ENCODE peak calls at places on chromosomes 1 and 21, in eight cellular contexts. One of them, this sample, is unnamed. For H3K36me3, the result is how much of the 10 kb centered on the place peaks cover.

GRCh38 chr1:175597969-175598765 is 145.2 kb downstream of the TNR start:
- DNase-seq in lower lobe of right lung: no peak
- DNase-seq in CD4-positive, alpha-beta memory T cell: no peak
- DNase-seq in OCI-LY7: peak
- DNase-seq in brain microvascular endothelial cell: peak
- DNase-seq in CD4-positive, CD25-positive, alpha-beta regulatory T cell: no peak
- DNase-seq in neural progenitor cell: no peak
- DNase-seq in aorta: no peak
- DNase-seq in this sample: no peak

GRCh38 chr1:200146100-200146499 is 118.6 kb downstream of the NR5A2 start:
- DNase-seq in aorta: no peak
- DNase-seq in neural progenitor cell: no peak
- DNase-seq in CD4-positive, alpha-beta memory T cell: no peak
- DNase-seq in brain microvascular endothelial cell: no peak
- DNase-seq in lower lobe of right lung: no peak
- DNase-seq in CD4-positive, CD25-positive, alpha-beta regulatory T cell: no peak
- DNase-seq in OCI-LY7: no peak
- DNase-seq in this sample: no peak

GRCh38 chr21:36847189-36847588 is 119.3 kb downstream of the HLCS start:
- DNase-seq in OCI-LY7: no peak
- DNase-seq in brain microvascular endothelial cell: peak
- DNase-seq in CD4-positive, CD25-positive, alpha-beta regulatory T cell: no peak
- DNase-seq in aorta: no peak
- DNase-seq in CD4-positive, alpha-beta memory T cell: no peak
- DNase-seq in neural progenitor cell: no peak
- DNase-seq in lower lobe of right lung: no peak
- DNase-seq in this sample: no peak

GRCh38 chr1:43982798-43983197 is 3.8 kb downstream of the B4GALT2 start:
- DNase-seq in CD4-positive, CD25-positive, alpha-beta regulatory T cell: no peak
- DNase-seq in brain microvascular endothelial cell: no peak
- DNase-seq in neural progenitor cell: no peak
- DNase-seq in aorta: peak
- DNase-seq in OCI-LY7: no peak
- DNase-seq in lower lobe of right lung: no peak
- DNase-seq in CD4-positive, alpha-beta memory T cell: no peak
- DNase-seq in this sample: no peak

GRCh38 chr1:207520946-207521345 is 25.0 kb downstream of the CR1 start:
- DNase-seq in brain microvascular endothelial cell: no peak
- DNase-seq in lower lobe of right lung: no peak
- DNase-seq in neural progenitor cell: no peak
- DNase-seq in CD4-positive, alpha-beta memory T cell: no peak
- DNase-seq in OCI-LY7: no peak
- DNase-seq in aorta: no peak
- DNase-seq in CD4-positive, CD25-positive, alpha-beta regulatory T cell: no peak
- DNase-seq in this sample: no peak

GRCh38 chr1:58290685-58291372 is 255.7 kb downstream of the OMA1 start:
- DNase-seq in brain microvascular endothelial cell: peak
- DNase-seq in lower lobe of right lung: no peak
- DNase-seq in OCI-LY7: no peak
- DNase-seq in neural progenitor cell: peak
- DNase-seq in aorta: no peak
- DNase-seq in CD4-positive, alpha-beta memory T cell: no peak
- DNase-seq in CD4-positive, CD25-positive, alpha-beta regulatory T cell: no peak
- DNase-seq in this sample: no peak

GRCh38 chr1:54254055-54254454 is 54.1 kb downstream of the MRPL37 start:
- DNase-seq in CD4-positive, alpha-beta memory T cell: no peak
- DNase-seq in neural progenitor cell: no peak
- DNase-seq in CD4-positive, CD25-positive, alpha-beta regulatory T cell: no peak
- DNase-seq in brain microvascular endothelial cell: no peak
- DNase-seq in aorta: no peak
- DNase-seq in OCI-LY7: no peak
- DNase-seq in lower lobe of right lung: no peak
- DNase-seq in this sample: no peak

GRCh38 chr1:230972855-230973271 is 5.8 kb downstream of the TTC13 start:
- DNase-seq in CD4-positive, alpha-beta memory T cell: peak
- DNase-seq in neural progenitor cell: no peak
- DNase-seq in brain microvascular endothelial cell: peak
- DNase-seq in CD4-positive, CD25-positive, alpha-beta regulatory T cell: peak
- DNase-seq in aorta: no peak
- DNase-seq in lower lobe of right lung: no peak
- DNase-seq in OCI-LY7: peak
- DNase-seq in this sample: no peak

GRCh38 chr1:211520641-211521040 is 28.7 kb upstream of the RD3 start:
- DNase-seq in neural progenitor cell: no peak
- DNase-seq in lower lobe of right lung: no peak
- DNase-seq in OCI-LY7: no peak
- DNase-seq in CD4-positive, alpha-beta memory T cell: no peak
- DNase-seq in aorta: no peak
- DNase-seq in CD4-positive, CD25-positive, alpha-beta regulatory T cell: no peak
- DNase-seq in brain microvascular endothelial cell: no peak
- DNase-seq in this sample: no peak

GRCh38 chr1:206507395-206508129 is at the start of gene RASSF5:
- DNase-seq in lower lobe of right lung: peak
- DNase-seq in brain microvascular endothelial cell: peak
- DNase-seq in aorta: peak
- DNase-seq in CD4-positive, alpha-beta memory T cell: peak
- DNase-seq in neural progenitor cell: peak
- DNase-seq in OCI-LY7: no peak
- DNase-seq in CD4-positive, CD25-positive, alpha-beta regulatory T cell: peak
- DNase-seq in this sample: peak

GRCh38 chr1:188986751-188987417 is 1490.8 kb downstream of the BRINP3 start:
- DNase-seq in CD4-positive, CD25-positive, alpha-beta regulatory T cell: no peak
- DNase-seq in CD4-positive, alpha-beta memory T cell: no peak
- DNase-seq in brain microvascular endothelial cell: no peak
- DNase-seq in lower lobe of right lung: no peak
- DNase-seq in OCI-LY7: no peak
- DNase-seq in neural progenitor cell: peak
- DNase-seq in aorta: no peak
- DNase-seq in this sample: no peak

GRCh38 chr21:44686843-44687561 is 5.0 kb upstream of the KRTAP12-1 start:
- DNase-seq in OCI-LY7: no peak
- DNase-seq in aorta: no peak
- DNase-seq in neural progenitor cell: no peak
- DNase-seq in lower lobe of right lung: no peak
- DNase-seq in CD4-positive, CD25-positive, alpha-beta regulatory T cell: no peak
- DNase-seq in brain microvascular endothelial cell: no peak
- DNase-seq in CD4-positive, alpha-beta memory T cell: no peak
- DNase-seq in this sample: no peak

GRCh38 chr21:41562101-41563000 is 54.4 kb upstream of the TMPRSS2 start:
- DNase-seq in aorta: no peak
- DNase-seq in CD4-positive, alpha-beta memory T cell: no peak
- DNase-seq in CD4-positive, CD25-positive, alpha-beta regulatory T cell: no peak
- DNase-seq in lower lobe of right lung: peak
- DNase-seq in neural progenitor cell: no peak
- DNase-seq in brain microvascular endothelial cell: no peak
- DNase-seq in OCI-LY7: no peak
- DNase-seq in this sample: no peak

GRCh38 chr1:204369006-204369726 is 9.4 kb upstream of the PLEKHA6 start:
- DNase-seq in CD4-positive, CD25-positive, alpha-beta regulatory T cell: no peak
- DNase-seq in OCI-LY7: no peak
- DNase-seq in CD4-positive, alpha-beta memory T cell: no peak
- DNase-seq in neural progenitor cell: no peak
- DNase-seq in brain microvascular endothelial cell: no peak
- DNase-seq in lower lobe of right lung: no peak
- DNase-seq in aorta: no peak
- DNase-seq in this sample: no peak

GRCh38 chr1:1256956-1257871 is 10.7 kb upstream of the C1QTNF12 start:
- DNase-seq in OCI-LY7: no peak
- DNase-seq in aorta: no peak
- DNase-seq in CD4-positive, CD25-positive, alpha-beta regulatory T cell: no peak
- DNase-seq in CD4-positive, alpha-beta memory T cell: no peak
- DNase-seq in neural progenitor cell: no peak
- DNase-seq in brain microvascular endothelial cell: no peak
- DNase-seq in lower lobe of right lung: no peak
- DNase-seq in this sample: no peak

DNA sequence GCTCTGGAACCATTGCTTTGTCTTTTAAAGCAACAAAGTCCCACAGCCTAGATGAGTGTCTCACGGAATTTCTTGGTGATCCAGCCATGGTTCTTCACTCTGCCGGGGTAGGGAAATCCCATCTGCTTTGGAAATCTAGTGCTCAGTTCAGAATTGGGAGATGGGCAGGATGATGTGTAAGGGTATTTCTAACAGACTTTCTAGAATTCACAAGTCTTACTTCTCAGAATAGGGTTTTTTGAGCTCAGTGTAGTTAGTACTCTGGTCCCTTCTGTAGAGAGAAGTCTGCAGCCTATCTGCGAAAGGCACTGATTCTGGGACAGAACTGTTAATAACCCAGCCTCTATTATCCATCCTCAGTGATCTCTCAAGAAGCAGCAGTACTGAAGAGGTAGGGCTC is 25.3 kb downstream of the GABPA start:
- DNase-seq in lower lobe of right lung: no peak
- DNase-seq in OCI-LY7: no peak
- DNase-seq in CD4-positive, CD25-positive, alpha-beta regulatory T cell: no peak
- DNase-seq in neural progenitor cell: no peak
- DNase-seq in CD4-positive, alpha-beta memory T cell: no peak
- DNase-seq in aorta: no peak
- DNase-seq in brain microvascular endothelial cell: no peak
- DNase-seq in this sample: no peak
- H3K36me3 ChIP-seq in lower lobe of right lung: half or more
- H3K36me3 ChIP-seq in OCI-LY7: half or more
- H3K36me3 ChIP-seq in CD4-positive, CD25-positive, alpha-beta regulatory T cell: half or more
- H3K36me3 ChIP-seq in neural progenitor cell: under half
- H3K36me3 ChIP-seq in CD4-positive, alpha-beta memory T cell: under half
- H3K36me3 ChIP-seq in aorta: under half
- H3K36me3 ChIP-seq in brain microvascular endothelial cell: under half
- H3K36me3 ChIP-seq in this sample: under half

DNA sequence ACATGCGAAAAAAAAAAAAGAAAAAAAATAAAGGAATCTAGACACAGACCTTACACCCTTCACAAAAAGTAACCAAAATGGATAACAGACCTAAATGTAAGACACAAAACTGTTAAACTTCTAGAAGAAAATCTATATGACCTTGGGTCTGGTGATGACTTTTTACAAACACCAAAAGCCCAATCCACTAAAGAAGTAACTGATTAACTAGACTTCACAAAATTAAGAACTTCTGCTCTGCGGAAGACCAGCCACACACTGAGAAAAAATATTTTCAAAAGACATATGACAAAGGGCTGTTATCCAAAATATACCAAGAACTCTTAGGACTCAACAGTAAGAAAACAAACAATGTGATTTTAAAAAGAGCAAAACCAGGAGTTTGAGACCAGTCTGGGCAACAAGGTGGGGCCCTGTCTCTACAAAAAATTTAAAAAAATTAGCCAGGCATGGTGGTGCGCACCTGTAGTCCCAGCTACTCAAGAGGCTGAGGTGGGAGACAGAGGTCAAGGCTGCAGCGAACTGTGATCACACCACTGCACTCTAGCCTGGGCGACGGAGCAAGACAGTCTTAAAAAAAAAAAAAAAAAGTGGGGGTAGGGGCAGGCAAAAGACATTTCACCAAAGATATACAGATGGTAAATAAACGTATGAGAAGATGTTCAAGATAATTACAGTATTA is 9.8 kb downstream of the PARP1 start:
- DNase-seq in lower lobe of right lung: no peak
- DNase-seq in brain microvascular endothelial cell: no peak
- DNase-seq in OCI-LY7: no peak
- DNase-seq in neural progenitor cell: no peak
- DNase-seq in CD4-positive, CD25-positive, alpha-beta regulatory T cell: no peak
- DNase-seq in aorta: no peak
- DNase-seq in CD4-positive, alpha-beta memory T cell: no peak
- DNase-seq in this sample: no peak
- H3K36me3 ChIP-seq in lower lobe of right lung: half or more
- H3K36me3 ChIP-seq in brain microvascular endothelial cell: under half
- H3K36me3 ChIP-seq in OCI-LY7: half or more
- H3K36me3 ChIP-seq in neural progenitor cell: under half
- H3K36me3 ChIP-seq in CD4-positive, CD25-positive, alpha-beta regulatory T cell: half or more
- H3K36me3 ChIP-seq in aorta: under half
- H3K36me3 ChIP-seq in CD4-positive, alpha-beta memory T cell: under half
- H3K36me3 ChIP-seq in this sample: under half

GRCh38 chr1:36179220-36179600 is 23.2 kb downstream of the MAP7D1 start:
- DNase-seq in neural progenitor cell: no peak
- DNase-seq in CD4-positive, alpha-beta memory T cell: no peak
- DNase-seq in CD4-positive, CD25-positive, alpha-beta regulatory T cell: no peak
- DNase-seq in lower lobe of right lung: no peak
- DNase-seq in OCI-LY7: no peak
- DNase-seq in brain microvascular endothelial cell: no peak
- DNase-seq in aorta: no peak
- DNase-seq in this sample: no peak

GRCh38 chr1:36176151-36176949 is 20.4 kb downstream of the MAP7D1 start:
- DNase-seq in OCI-LY7: no peak
- DNase-seq in CD4-positive, alpha-beta memory T cell: no peak
- DNase-seq in lower lobe of right lung: no peak
- DNase-seq in aorta: no peak
- DNase-seq in brain microvascular endothelial cell: no peak
- DNase-seq in CD4-positive, CD25-positive, alpha-beta regulatory T cell: no peak
- DNase-seq in neural progenitor cell: peak
- DNase-seq in this sample: no peak

GRCh38 chr1:36175137-36176095 is 19.5 kb downstream of the MAP7D1 start:
- DNase-seq in lower lobe of right lung: no peak
- DNase-seq in aorta: no peak
- DNase-seq in brain microvascular endothelial cell: peak
- DNase-seq in neural progenitor cell: no peak
- DNase-seq in OCI-LY7: peak
- DNase-seq in CD4-positive, CD25-positive, alpha-beta regulatory T cell: no peak
- DNase-seq in CD4-positive, alpha-beta memory T cell: no peak
- DNase-seq in this sample: no peak

GRCh38 chr1:36177589-36178463 is 21.9 kb downstream of the MAP7D1 start:
- DNase-seq in CD4-positive, CD25-positive, alpha-beta regulatory T cell: no peak
- DNase-seq in lower lobe of right lung: no peak
- DNase-seq in CD4-positive, alpha-beta memory T cell: no peak
- DNase-seq in OCI-LY7: no peak
- DNase-seq in brain microvascular endothelial cell: no peak
- DNase-seq in aorta: no peak
- DNase-seq in neural progenitor cell: peak
- DNase-seq in this sample: no peak

DNA sequence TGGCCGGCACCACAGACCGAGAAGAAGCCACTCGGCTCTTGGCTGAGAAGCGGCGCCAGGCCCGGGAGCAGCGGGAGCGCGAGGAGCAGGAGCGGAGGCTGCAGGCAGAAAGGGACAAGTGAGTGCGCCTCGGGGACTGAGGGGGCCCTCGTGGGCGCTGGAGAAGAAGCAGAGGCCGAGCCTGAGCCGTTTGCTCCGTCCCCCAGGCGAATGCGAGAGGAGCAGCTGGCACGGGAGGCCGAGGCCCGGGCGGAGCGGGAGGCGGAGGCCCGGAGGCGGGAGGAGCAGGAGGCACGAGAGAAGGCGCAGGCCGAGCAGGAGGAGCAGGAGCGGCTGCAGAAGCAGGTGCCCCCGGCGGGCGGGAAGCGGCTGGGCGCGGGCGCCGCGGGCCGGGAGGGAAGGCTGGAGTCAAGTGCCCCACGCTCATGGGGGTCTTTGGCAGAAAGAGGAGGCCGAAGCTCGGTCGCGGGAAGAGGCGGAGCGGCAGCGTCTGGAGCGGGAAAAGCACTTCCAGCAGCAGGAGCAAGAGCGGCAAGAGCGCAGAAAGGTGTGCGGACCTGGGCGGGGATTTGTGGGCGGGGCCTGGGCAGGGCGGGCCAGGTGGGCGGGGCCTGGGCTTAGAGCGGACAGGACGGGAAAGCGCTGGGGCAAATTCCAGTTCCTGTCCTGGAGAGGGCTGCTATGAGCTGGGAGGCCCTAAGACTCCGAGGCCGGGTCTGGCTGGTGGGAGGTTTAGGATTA is 22.7 kb downstream of the MAP7D1 start:
- DNase-seq in CD4-positive, alpha-beta memory T cell: no peak
- DNase-seq in aorta: peak
- DNase-seq in neural progenitor cell: peak
- DNase-seq in brain microvascular endothelial cell: no peak
- DNase-seq in lower lobe of right lung: peak
- DNase-seq in OCI-LY7: no peak
- DNase-seq in CD4-positive, CD25-positive, alpha-beta regulatory T cell: no peak
- DNase-seq in this sample: peak
- H3K36me3 ChIP-seq in CD4-positive, alpha-beta memory T cell: half or more
- H3K36me3 ChIP-seq in aorta: under half
- H3K36me3 ChIP-seq in neural progenitor cell: under half
- H3K36me3 ChIP-seq in brain microvascular endothelial cell: half or more
- H3K36me3 ChIP-seq in lower lobe of right lung: half or more
- H3K36me3 ChIP-seq in OCI-LY7: half or more
- H3K36me3 ChIP-seq in CD4-positive, CD25-positive, alpha-beta regulatory T cell: half or more
- H3K36me3 ChIP-seq in this sample: under half

GRCh38 chr1:93150729-93151128 is 29.5 kb downstream of the TMED5 start:
- DNase-seq in brain microvascular endothelial cell: no peak
- DNase-seq in neural progenitor cell: no peak
- DNase-seq in OCI-LY7: no peak
- DNase-seq in lower lobe of right lung: no peak
- DNase-seq in CD4-positive, alpha-beta memory T cell: no peak
- DNase-seq in CD4-positive, CD25-positive, alpha-beta regulatory T cell: no peak
- DNase-seq in aorta: no peak
- DNase-seq in this sample: no peak
- H3K36me3 ChIP-seq in brain microvascular endothelial cell: under half
- H3K36me3 ChIP-seq in neural progenitor cell: under half
- H3K36me3 ChIP-seq in OCI-LY7: half or more
- H3K36me3 ChIP-seq in lower lobe of right lung: half or more
- H3K36me3 ChIP-seq in CD4-positive, alpha-beta memory T cell: under half
- H3K36me3 ChIP-seq in CD4-positive, CD25-positive, alpha-beta regulatory T cell: under half
- H3K36me3 ChIP-seq in aorta: under half
- H3K36me3 ChIP-seq in this sample: under half